ENCODE peak calls at places on chromosome 12, in six cellular contexts. One of them, this sample, is unnamed.

GRCh38 chr12:88339254-88339949 is 197.3 kb downstream of the TMTC3 start:
- DNase-seq in NCI-H1694 treated with DMSO at 0.1 percent for 48 hours: no peak
- DNase-seq in stimulated activated CD8-positive, alpha-beta memory T cell treated with anti-CD3 and anti-CD28 coated beads, Interleukin-4, amount 100 ng/mL, for 24 hours: no peak
- DNase-seq in activated CD4-positive, alpha-beta T cell treated with anti-CD3 and anti-CD28 coated beads, Interleukin-2, amount 50 U/mL, for 1 hour: no peak
- DNase-seq in activated gamma-delta T cell treated with anti-CD3 and anti-CD28 coated beads, Interleukin-2, amount 50 U/mL, for 16 hours: no peak
- DNase-seq in hypothalamus: no peak
- DNase-seq in this sample: no peak

GRCh38 chr12:103742349-103742784 is 98.7 kb downstream of the NT5DC3 start:
- DNase-seq in activated gamma-delta T cell treated with anti-CD3 and anti-CD28 coated beads, Interleukin-2, amount 50 U/mL, for 16 hours: no peak
- DNase-seq in stimulated activated CD8-positive, alpha-beta memory T cell treated with anti-CD3 and anti-CD28 coated beads, Interleukin-4, amount 100 ng/mL, for 24 hours: no peak
- DNase-seq in hypothalamus: no peak
- DNase-seq in NCI-H1694 treated with DMSO at 0.1 percent for 48 hours: peak
- DNase-seq in activated CD4-positive, alpha-beta T cell treated with anti-CD3 and anti-CD28 coated beads, Interleukin-2, amount 50 U/mL, for 1 hour: no peak
- DNase-seq in this sample: no peak

GRCh38 chr12:4979737-4980136 is 63.9 kb upstream of the KCNA5 start:
- DNase-seq in hypothalamus: no peak
- DNase-seq in activated CD4-positive, alpha-beta T cell treated with anti-CD3 and anti-CD28 coated beads, Interleukin-2, amount 50 U/mL, for 1 hour: no peak
- DNase-seq in stimulated activated CD8-positive, alpha-beta memory T cell treated with anti-CD3 and anti-CD28 coated beads, Interleukin-4, amount 100 ng/mL, for 24 hours: no peak
- DNase-seq in activated gamma-delta T cell treated with anti-CD3 and anti-CD28 coated beads, Interleukin-2, amount 50 U/mL, for 16 hours: no peak
- DNase-seq in NCI-H1694 treated with DMSO at 0.1 percent for 48 hours: no peak
- DNase-seq in this sample: no peak

GRCh38 chr12:132945806-132946506 is 10.2 kb downstream of the ZNF605 start:
- DNase-seq in hypothalamus: no peak
- DNase-seq in NCI-H1694 treated with DMSO at 0.1 percent for 48 hours: no peak
- DNase-seq in activated CD4-positive, alpha-beta T cell treated with anti-CD3 and anti-CD28 coated beads, Interleukin-2, amount 50 U/mL, for 1 hour: no peak
- DNase-seq in stimulated activated CD8-positive, alpha-beta memory T cell treated with anti-CD3 and anti-CD28 coated beads, Interleukin-4, amount 100 ng/mL, for 24 hours: no peak
- DNase-seq in activated gamma-delta T cell treated with anti-CD3 and anti-CD28 coated beads, Interleukin-2, amount 50 U/mL, for 16 hours: no peak
- DNase-seq in this sample: no peak

GRCh38 chr12:120495189-120495722 is 657 bp upstream of the DYNLL1 start:
- DNase-seq in stimulated activated CD8-positive, alpha-beta memory T cell treated with anti-CD3 and anti-CD28 coated beads, Interleukin-4, amount 100 ng/mL, for 24 hours: no peak
- DNase-seq in activated gamma-delta T cell treated with anti-CD3 and anti-CD28 coated beads, Interleukin-2, amount 50 U/mL, for 16 hours: no peak
- DNase-seq in activated CD4-positive, alpha-beta T cell treated with anti-CD3 and anti-CD28 coated beads, Interleukin-2, amount 50 U/mL, for 1 hour: no peak
- DNase-seq in NCI-H1694 treated with DMSO at 0.1 percent for 48 hours: no peak
- DNase-seq in hypothalamus: no peak
- DNase-seq in this sample: peak

GRCh38 chr12:120096671-120097202 is 19.8 kb downstream of the RAB35 start:
- DNase-seq in NCI-H1694 treated with DMSO at 0.1 percent for 48 hours: no peak
- DNase-seq in activated CD4-positive, alpha-beta T cell treated with anti-CD3 and anti-CD28 coated beads, Interleukin-2, amount 50 U/mL, for 1 hour: no peak
- DNase-seq in activated gamma-delta T cell treated with anti-CD3 and anti-CD28 coated beads, Interleukin-2, amount 50 U/mL, for 16 hours: no peak
- DNase-seq in stimulated activated CD8-positive, alpha-beta memory T cell treated with anti-CD3 and anti-CD28 coated beads, Interleukin-4, amount 100 ng/mL, for 24 hours: no peak
- DNase-seq in hypothalamus: no peak
- DNase-seq in this sample: no peak

GRCh38 chr12:85633491-85633890 is 202.7 kb downstream of the RASSF9 start:
- DNase-seq in activated CD4-positive, alpha-beta T cell treated with anti-CD3 and anti-CD28 coated beads, Interleukin-2, amount 50 U/mL, for 1 hour: no peak
- DNase-seq in hypothalamus: no peak
- DNase-seq in activated gamma-delta T cell treated with anti-CD3 and anti-CD28 coated beads, Interleukin-2, amount 50 U/mL, for 16 hours: no peak
- DNase-seq in NCI-H1694 treated with DMSO at 0.1 percent for 48 hours: no peak
- DNase-seq in stimulated activated CD8-positive, alpha-beta memory T cell treated with anti-CD3 and anti-CD28 coated beads, Interleukin-4, amount 100 ng/mL, for 24 hours: no peak
- DNase-seq in this sample: no peak

GRCh38 chr12:117167769-117168168 is 22.5 kb downstream of the FBXO21 start:
- DNase-seq in stimulated activated CD8-positive, alpha-beta memory T cell treated with anti-CD3 and anti-CD28 coated beads, Interleukin-4, amount 100 ng/mL, for 24 hours: no peak
- DNase-seq in activated gamma-delta T cell treated with anti-CD3 and anti-CD28 coated beads, Interleukin-2, amount 50 U/mL, for 16 hours: no peak
- DNase-seq in hypothalamus: no peak
- DNase-seq in activated CD4-positive, alpha-beta T cell treated with anti-CD3 and anti-CD28 coated beads, Interleukin-2, amount 50 U/mL, for 1 hour: no peak
- DNase-seq in NCI-H1694 treated with DMSO at 0.1 percent for 48 hours: no peak
- DNase-seq in this sample: no peak

GRCh38 chr12:26701604-26702215 is 131.3 kb downstream of the ITPR2 start:
- DNase-seq in NCI-H1694 treated with DMSO at 0.1 percent for 48 hours: peak
- DNase-seq in activated CD4-positive, alpha-beta T cell treated with anti-CD3 and anti-CD28 coated beads, Interleukin-2, amount 50 U/mL, for 1 hour: no peak
- DNase-seq in stimulated activated CD8-positive, alpha-beta memory T cell treated with anti-CD3 and anti-CD28 coated beads, Interleukin-4, amount 100 ng/mL, for 24 hours: no peak
- DNase-seq in hypothalamus: no peak
- DNase-seq in activated gamma-delta T cell treated with anti-CD3 and anti-CD28 coated beads, Interleukin-2, amount 50 U/mL, for 16 hours: no peak
- DNase-seq in this sample: peak

GRCh38 chr12:104358353-104359003 is 54.9 kb downstream of the EID3 start:
- DNase-seq in NCI-H1694 treated with DMSO at 0.1 percent for 48 hours: peak
- DNase-seq in activated gamma-delta T cell treated with anti-CD3 and anti-CD28 coated beads, Interleukin-2, amount 50 U/mL, for 16 hours: peak
- DNase-seq in hypothalamus: peak
- DNase-seq in activated CD4-positive, alpha-beta T cell treated with anti-CD3 and anti-CD28 coated beads, Interleukin-2, amount 50 U/mL, for 1 hour: peak
- DNase-seq in stimulated activated CD8-positive, alpha-beta memory T cell treated with anti-CD3 and anti-CD28 coated beads, Interleukin-4, amount 100 ng/mL, for 24 hours: peak
- DNase-seq in this sample: peak

GRCh38 chr12:6700646-6701051 is at the start of gene PIANP:
- DNase-seq in activated gamma-delta T cell treated with anti-CD3 and anti-CD28 coated beads, Interleukin-2, amount 50 U/mL, for 16 hours: no peak
- DNase-seq in NCI-H1694 treated with DMSO at 0.1 percent for 48 hours: peak
- DNase-seq in hypothalamus: no peak
- DNase-seq in activated CD4-positive, alpha-beta T cell treated with anti-CD3 and anti-CD28 coated beads, Interleukin-2, amount 50 U/mL, for 1 hour: peak
- DNase-seq in stimulated activated CD8-positive, alpha-beta memory T cell treated with anti-CD3 and anti-CD28 coated beads, Interleukin-4, amount 100 ng/mL, for 24 hours: no peak
- DNase-seq in this sample: peak

GRCh38 chr12:124321040-124321481 is 26.2 kb downstream of the RFLNA start:
- DNase-seq in stimulated activated CD8-positive, alpha-beta memory T cell treated with anti-CD3 and anti-CD28 coated beads, Interleukin-4, amount 100 ng/mL, for 24 hours: peak
- DNase-seq in NCI-H1694 treated with DMSO at 0.1 percent for 48 hours: no peak
- DNase-seq in hypothalamus: peak
- DNase-seq in activated CD4-positive, alpha-beta T cell treated with anti-CD3 and anti-CD28 coated beads, Interleukin-2, amount 50 U/mL, for 1 hour: peak
- DNase-seq in activated gamma-delta T cell treated with anti-CD3 and anti-CD28 coated beads, Interleukin-2, amount 50 U/mL, for 16 hours: peak
- DNase-seq in this sample: peak

GRCh38 chr12:51932218-51933076 is 19.1 kb upstream of the ACVR1B start:
- DNase-seq in hypothalamus: no peak
- DNase-seq in stimulated activated CD8-positive, alpha-beta memory T cell treated with anti-CD3 and anti-CD28 coated beads, Interleukin-4, amount 100 ng/mL, for 24 hours: no peak
- DNase-seq in activated CD4-positive, alpha-beta T cell treated with anti-CD3 and anti-CD28 coated beads, Interleukin-2, amount 50 U/mL, for 1 hour: no peak
- DNase-seq in NCI-H1694 treated with DMSO at 0.1 percent for 48 hours: no peak
- DNase-seq in activated gamma-delta T cell treated with anti-CD3 and anti-CD28 coated beads, Interleukin-2, amount 50 U/mL, for 16 hours: no peak
- DNase-seq in this sample: no peak

GRCh38 chr12:89999699-90000505 is 291.3 kb upstream of the ATP2B1 start:
- DNase-seq in activated CD4-positive, alpha-beta T cell treated with anti-CD3 and anti-CD28 coated beads, Interleukin-2, amount 50 U/mL, for 1 hour: no peak
- DNase-seq in stimulated activated CD8-positive, alpha-beta memory T cell treated with anti-CD3 and anti-CD28 coated beads, Interleukin-4, amount 100 ng/mL, for 24 hours: no peak
- DNase-seq in activated gamma-delta T cell treated with anti-CD3 and anti-CD28 coated beads, Interleukin-2, amount 50 U/mL, for 16 hours: no peak
- DNase-seq in NCI-H1694 treated with DMSO at 0.1 percent for 48 hours: no peak
- DNase-seq in hypothalamus: no peak
- DNase-seq in this sample: no peak

GRCh38 chr12:131112016-131112415 is 158.3 kb downstream of the ADGRD1 start:
- DNase-seq in NCI-H1694 treated with DMSO at 0.1 percent for 48 hours: no peak
- DNase-seq in activated gamma-delta T cell treated with anti-CD3 and anti-CD28 coated beads, Interleukin-2, amount 50 U/mL, for 16 hours: no peak
- DNase-seq in activated CD4-positive, alpha-beta T cell treated with anti-CD3 and anti-CD28 coated beads, Interleukin-2, amount 50 U/mL, for 1 hour: no peak
- DNase-seq in stimulated activated CD8-positive, alpha-beta memory T cell treated with anti-CD3 and anti-CD28 coated beads, Interleukin-4, amount 100 ng/mL, for 24 hours: no peak
- DNase-seq in hypothalamus: no peak
- DNase-seq in this sample: no peak

GRCh38 chr12:116774020-116774419 is 35.9 kb downstream of the RNFT2 start:
- DNase-seq in stimulated activated CD8-positive, alpha-beta memory T cell treated with anti-CD3 and anti-CD28 coated beads, Interleukin-4, amount 100 ng/mL, for 24 hours: no peak
- DNase-seq in NCI-H1694 treated with DMSO at 0.1 percent for 48 hours: no peak
- DNase-seq in hypothalamus: no peak
- DNase-seq in activated CD4-positive, alpha-beta T cell treated with anti-CD3 and anti-CD28 coated beads, Interleukin-2, amount 50 U/mL, for 1 hour: no peak
- DNase-seq in activated gamma-delta T cell treated with anti-CD3 and anti-CD28 coated beads, Interleukin-2, amount 50 U/mL, for 16 hours: no peak
- DNase-seq in this sample: no peak

GRCh38 chr12:94207467-94208432 is 59.4 kb downstream of the PLXNC1 start:
- DNase-seq in NCI-H1694 treated with DMSO at 0.1 percent for 48 hours: no peak
- DNase-seq in stimulated activated CD8-positive, alpha-beta memory T cell treated with anti-CD3 and anti-CD28 coated beads, Interleukin-4, amount 100 ng/mL, for 24 hours: peak
- DNase-seq in activated CD4-positive, alpha-beta T cell treated with anti-CD3 and anti-CD28 coated beads, Interleukin-2, amount 50 U/mL, for 1 hour: peak
- DNase-seq in hypothalamus: no peak
- DNase-seq in activated gamma-delta T cell treated with anti-CD3 and anti-CD28 coated beads, Interleukin-2, amount 50 U/mL, for 16 hours: peak
- DNase-seq in this sample: no peak

GRCh38 chr12:79327465-79327864 is 363.3 kb downstream of the PAWR start:
- DNase-seq in NCI-H1694 treated with DMSO at 0.1 percent for 48 hours: no peak
- DNase-seq in stimulated activated CD8-positive, alpha-beta memory T cell treated with anti-CD3 and anti-CD28 coated beads, Interleukin-4, amount 100 ng/mL, for 24 hours: no peak
- DNase-seq in hypothalamus: no peak
- DNase-seq in activated CD4-positive, alpha-beta T cell treated with anti-CD3 and anti-CD28 coated beads, Interleukin-2, amount 50 U/mL, for 1 hour: no peak
- DNase-seq in activated gamma-delta T cell treated with anti-CD3 and anti-CD28 coated beads, Interleukin-2, amount 50 U/mL, for 16 hours: no peak
- DNase-seq in this sample: no peak

GRCh38 chr12:108793756-108794441 is 62.6 kb upstream of the CORO1C start:
- DNase-seq in NCI-H1694 treated with DMSO at 0.1 percent for 48 hours: no peak
- DNase-seq in activated gamma-delta T cell treated with anti-CD3 and anti-CD28 coated beads, Interleukin-2, amount 50 U/mL, for 16 hours: no peak
- DNase-seq in stimulated activated CD8-positive, alpha-beta memory T cell treated with anti-CD3 and anti-CD28 coated beads, Interleukin-4, amount 100 ng/mL, for 24 hours: no peak
- DNase-seq in hypothalamus: no peak
- DNase-seq in activated CD4-positive, alpha-beta T cell treated with anti-CD3 and anti-CD28 coated beads, Interleukin-2, amount 50 U/mL, for 1 hour: no peak
- DNase-seq in this sample: no peak

GRCh38 chr12:116427200-116427932 is 131.8 kb upstream of the MAP1LC3B2 start:
- DNase-seq in activated CD4-positive, alpha-beta T cell treated with anti-CD3 and anti-CD28 coated beads, Interleukin-2, amount 50 U/mL, for 1 hour: no peak
- DNase-seq in activated gamma-delta T cell treated with anti-CD3 and anti-CD28 coated beads, Interleukin-2, amount 50 U/mL, for 16 hours: no peak
- DNase-seq in NCI-H1694 treated with DMSO at 0.1 percent for 48 hours: no peak
- DNase-seq in hypothalamus: no peak
- DNase-seq in stimulated activated CD8-positive, alpha-beta memory T cell treated with anti-CD3 and anti-CD28 coated beads, Interleukin-4, amount 100 ng/mL, for 24 hours: no peak
- DNase-seq in this sample: peak

GRCh38 chr12:59067068-59067467 is 146.8 kb upstream of the LRIG3 start:
- DNase-seq in activated CD4-positive, alpha-beta T cell treated with anti-CD3 and anti-CD28 coated beads, Interleukin-2, amount 50 U/mL, for 1 hour: no peak
- DNase-seq in activated gamma-delta T cell treated with anti-CD3 and anti-CD28 coated beads, Interleukin-2, amount 50 U/mL, for 16 hours: no peak
- DNase-seq in hypothalamus: no peak
- DNase-seq in NCI-H1694 treated with DMSO at 0.1 percent for 48 hours: no peak
- DNase-seq in stimulated activated CD8-positive, alpha-beta memory T cell treated with anti-CD3 and anti-CD28 coated beads, Interleukin-4, amount 100 ng/mL, for 24 hours: no peak
- DNase-seq in this sample: no peak

GRCh38 chr12:47741340-47741703 is 16.0 kb upstream of the ENDOU start:
- DNase-seq in activated gamma-delta T cell treated with anti-CD3 and anti-CD28 coated beads, Interleukin-2, amount 50 U/mL, for 16 hours: peak
- DNase-seq in activated CD4-positive, alpha-beta T cell treated with anti-CD3 and anti-CD28 coated beads, Interleukin-2, amount 50 U/mL, for 1 hour: peak
- DNase-seq in hypothalamus: peak
- DNase-seq in stimulated activated CD8-positive, alpha-beta memory T cell treated with anti-CD3 and anti-CD28 coated beads, Interleukin-4, amount 100 ng/mL, for 24 hours: peak
- DNase-seq in NCI-H1694 treated with DMSO at 0.1 percent for 48 hours: peak
- DNase-seq in this sample: no peak

GRCh38 chr12:91804533-91804932 is 341.1 kb downstream of the BTG1 start:
- DNase-seq in activated gamma-delta T cell treated with anti-CD3 and anti-CD28 coated beads, Interleukin-2, amount 50 U/mL, for 16 hours: no peak
- DNase-seq in NCI-H1694 treated with DMSO at 0.1 percent for 48 hours: no peak
- DNase-seq in activated CD4-positive, alpha-beta T cell treated with anti-CD3 and anti-CD28 coated beads, Interleukin-2, amount 50 U/mL, for 1 hour: no peak
- DNase-seq in stimulated activated CD8-positive, alpha-beta memory T cell treated with anti-CD3 and anti-CD28 coated beads, Interleukin-4, amount 100 ng/mL, for 24 hours: no peak
- DNase-seq in hypothalamus: no peak
- DNase-seq in this sample: no peak

GRCh38 chr12:19547258-19547657 is 108.0 kb downstream of the AEBP2 start:
- DNase-seq in activated CD4-positive, alpha-beta T cell treated with anti-CD3 and anti-CD28 coated beads, Interleukin-2, amount 50 U/mL, for 1 hour: no peak
- DNase-seq in stimulated activated CD8-positive, alpha-beta memory T cell treated with anti-CD3 and anti-CD28 coated beads, Interleukin-4, amount 100 ng/mL, for 24 hours: no peak
- DNase-seq in NCI-H1694 treated with DMSO at 0.1 percent for 48 hours: no peak
- DNase-seq in hypothalamus: no peak
- DNase-seq in activated gamma-delta T cell treated with anti-CD3 and anti-CD28 coated beads, Interleukin-2, amount 50 U/mL, for 16 hours: no peak
- DNase-seq in this sample: no peak

GRCh38 chr12:113475451-113476085 is 3.9 kb upstream of the LHX5 start:
- DNase-seq in hypothalamus: no peak
- DNase-seq in activated CD4-positive, alpha-beta T cell treated with anti-CD3 and anti-CD28 coated beads, Interleukin-2, amount 50 U/mL, for 1 hour: no peak
- DNase-seq in stimulated activated CD8-positive, alpha-beta memory T cell treated with anti-CD3 and anti-CD28 coated beads, Interleukin-4, amount 100 ng/mL, for 24 hours: no peak
- DNase-seq in NCI-H1694 treated with DMSO at 0.1 percent for 48 hours: no peak
- DNase-seq in activated gamma-delta T cell treated with anti-CD3 and anti-CD28 coated beads, Interleukin-2, amount 50 U/mL, for 16 hours: no peak
- DNase-seq in this sample: peak

GRCh38 chr12:124625867-124626675 is 58.7 kb upstream of the NCOR2 start:
- DNase-seq in stimulated activated CD8-positive, alpha-beta memory T cell treated with anti-CD3 and anti-CD28 coated beads, Interleukin-4, amount 100 ng/mL, for 24 hours: no peak
- DNase-seq in activated gamma-delta T cell treated with anti-CD3 and anti-CD28 coated beads, Interleukin-2, amount 50 U/mL, for 16 hours: no peak
- DNase-seq in activated CD4-positive, alpha-beta T cell treated with anti-CD3 and anti-CD28 coated beads, Interleukin-2, amount 50 U/mL, for 1 hour: no peak
- DNase-seq in hypothalamus: no peak
- DNase-seq in NCI-H1694 treated with DMSO at 0.1 percent for 48 hours: no peak
- DNase-seq in this sample: no peak

GRCh38 chr12:42968426-42968825 is 378.9 kb upstream of the PRICKLE1 start:
- DNase-seq in activated CD4-positive, alpha-beta T cell treated with anti-CD3 and anti-CD28 coated beads, Interleukin-2, amount 50 U/mL, for 1 hour: no peak
- DNase-seq in NCI-H1694 treated with DMSO at 0.1 percent for 48 hours: no peak
- DNase-seq in stimulated activated CD8-positive, alpha-beta memory T cell treated with anti-CD3 and anti-CD28 coated beads, Interleukin-4, amount 100 ng/mL, for 24 hours: no peak
- DNase-seq in activated gamma-delta T cell treated with anti-CD3 and anti-CD28 coated beads, Interleukin-2, amount 50 U/mL, for 16 hours: no peak
- DNase-seq in hypothalamus: no peak
- DNase-seq in this sample: no peak

GRCh38 chr12:98894412-98895085 is 249.5 kb downstream of the APAF1 start:
- DNase-seq in NCI-H1694 treated with DMSO at 0.1 percent for 48 hours: peak
- DNase-seq in hypothalamus: peak
- DNase-seq in stimulated activated CD8-positive, alpha-beta memory T cell treated with anti-CD3 and anti-CD28 coated beads, Interleukin-4, amount 100 ng/mL, for 24 hours: no peak
- DNase-seq in activated gamma-delta T cell treated with anti-CD3 and anti-CD28 coated beads, Interleukin-2, amount 50 U/mL, for 16 hours: no peak
- DNase-seq in activated CD4-positive, alpha-beta T cell treated with anti-CD3 and anti-CD28 coated beads, Interleukin-2, amount 50 U/mL, for 1 hour: no peak
- DNase-seq in this sample: peak

GRCh38 chr12:50764116-50764860 is 387 bp downstream of the ATF1 start:
- DNase-seq in activated gamma-delta T cell treated with anti-CD3 and anti-CD28 coated beads, Interleukin-2, amount 50 U/mL, for 16 hours: peak
- DNase-seq in hypothalamus: peak
- DNase-seq in stimulated activated CD8-positive, alpha-beta memory T cell treated with anti-CD3 and anti-CD28 coated beads, Interleukin-4, amount 100 ng/mL, for 24 hours: peak
- DNase-seq in NCI-H1694 treated with DMSO at 0.1 percent for 48 hours: peak
- DNase-seq in activated CD4-positive, alpha-beta T cell treated with anti-CD3 and anti-CD28 coated beads, Interleukin-2, amount 50 U/mL, for 1 hour: peak
- DNase-seq in this sample: peak

GRCh38 chr12:65533177-65533883 is 254.8 kb downstream of the MSRB3 start:
- DNase-seq in stimulated activated CD8-positive, alpha-beta memory T cell treated with anti-CD3 and anti-CD28 coated beads, Interleukin-4, amount 100 ng/mL, for 24 hours: no peak
- DNase-seq in activated CD4-positive, alpha-beta T cell treated with anti-CD3 and anti-CD28 coated beads, Interleukin-2, amount 50 U/mL, for 1 hour: no peak
- DNase-seq in hypothalamus: no peak
- DNase-seq in activated gamma-delta T cell treated with anti-CD3 and anti-CD28 coated beads, Interleukin-2, amount 50 U/mL, for 16 hours: no peak
- DNase-seq in NCI-H1694 treated with DMSO at 0.1 percent for 48 hours: no peak
- DNase-seq in this sample: no peak

GRCh38 chr12:46357438-46358324 is 14.9 kb downstream of the SLC38A2 start:
- DNase-seq in hypothalamus: no peak
- DNase-seq in NCI-H1694 treated with DMSO at 0.1 percent for 48 hours: no peak
- DNase-seq in activated CD4-positive, alpha-beta T cell treated with anti-CD3 and anti-CD28 coated beads, Interleukin-2, amount 50 U/mL, for 1 hour: no peak
- DNase-seq in activated gamma-delta T cell treated with anti-CD3 and anti-CD28 coated beads, Interleukin-2, amount 50 U/mL, for 16 hours: no peak
- DNase-seq in stimulated activated CD8-positive, alpha-beta memory T cell treated with anti-CD3 and anti-CD28 coated beads, Interleukin-4, amount 100 ng/mL, for 24 hours: no peak
- DNase-seq in this sample: no peak

GRCh38 chr12:57223191-57224165 is 6.0 kb upstream of the SHMT2 start:
- DNase-seq in stimulated activated CD8-positive, alpha-beta memory T cell treated with anti-CD3 and anti-CD28 coated beads, Interleukin-4, amount 100 ng/mL, for 24 hours: no peak
- DNase-seq in NCI-H1694 treated with DMSO at 0.1 percent for 48 hours: no peak
- DNase-seq in hypothalamus: no peak
- DNase-seq in activated gamma-delta T cell treated with anti-CD3 and anti-CD28 coated beads, Interleukin-2, amount 50 U/mL, for 16 hours: peak
- DNase-seq in activated CD4-positive, alpha-beta T cell treated with anti-CD3 and anti-CD28 coated beads, Interleukin-2, amount 50 U/mL, for 1 hour: no peak
- DNase-seq in this sample: no peak

GRCh38 chr12:115132906-115133305 is 448.9 kb upstream of the TBX3 start:
- DNase-seq in activated CD4-positive, alpha-beta T cell treated with anti-CD3 and anti-CD28 coated beads, Interleukin-2, amount 50 U/mL, for 1 hour: no peak
- DNase-seq in hypothalamus: no peak
- DNase-seq in NCI-H1694 treated with DMSO at 0.1 percent for 48 hours: no peak
- DNase-seq in activated gamma-delta T cell treated with anti-CD3 and anti-CD28 coated beads, Interleukin-2, amount 50 U/mL, for 16 hours: no peak
- DNase-seq in stimulated activated CD8-positive, alpha-beta memory T cell treated with anti-CD3 and anti-CD28 coated beads, Interleukin-4, amount 100 ng/mL, for 24 hours: no peak
- DNase-seq in this sample: no peak

GRCh38 chr12:121812320-121812871 is 8.6 kb downstream of the SETD1B start:
- DNase-seq in activated gamma-delta T cell treated with anti-CD3 and anti-CD28 coated beads, Interleukin-2, amount 50 U/mL, for 16 hours: no peak
- DNase-seq in stimulated activated CD8-positive, alpha-beta memory T cell treated with anti-CD3 and anti-CD28 coated beads, Interleukin-4, amount 100 ng/mL, for 24 hours: no peak
- DNase-seq in NCI-H1694 treated with DMSO at 0.1 percent for 48 hours: no peak
- DNase-seq in activated CD4-positive, alpha-beta T cell treated with anti-CD3 and anti-CD28 coated beads, Interleukin-2, amount 50 U/mL, for 1 hour: no peak
- DNase-seq in hypothalamus: peak
- DNase-seq in this sample: peak

GRCh38 chr12:132056320-132056719 is 87.8 kb downstream of the DDX51 start:
- DNase-seq in NCI-H1694 treated with DMSO at 0.1 percent for 48 hours: no peak
- DNase-seq in hypothalamus: no peak
- DNase-seq in activated gamma-delta T cell treated with anti-CD3 and anti-CD28 coated beads, Interleukin-2, amount 50 U/mL, for 16 hours: no peak
- DNase-seq in stimulated activated CD8-positive, alpha-beta memory T cell treated with anti-CD3 and anti-CD28 coated beads, Interleukin-4, amount 100 ng/mL, for 24 hours: no peak
- DNase-seq in activated CD4-positive, alpha-beta T cell treated with anti-CD3 and anti-CD28 coated beads, Interleukin-2, amount 50 U/mL, for 1 hour: no peak
- DNase-seq in this sample: no peak

GRCh38 chr12:33484161-33484560 is 44.5 kb upstream of the SYT10 start:
- DNase-seq in activated CD4-positive, alpha-beta T cell treated with anti-CD3 and anti-CD28 coated beads, Interleukin-2, amount 50 U/mL, for 1 hour: no peak
- DNase-seq in activated gamma-delta T cell treated with anti-CD3 and anti-CD28 coated beads, Interleukin-2, amount 50 U/mL, for 16 hours: no peak
- DNase-seq in NCI-H1694 treated with DMSO at 0.1 percent for 48 hours: no peak
- DNase-seq in stimulated activated CD8-positive, alpha-beta memory T cell treated with anti-CD3 and anti-CD28 coated beads, Interleukin-4, amount 100 ng/mL, for 24 hours: no peak
- DNase-seq in hypothalamus: no peak
- DNase-seq in this sample: no peak

GRCh38 chr12:101407054-101407437 is 526 bp downstream of the ARL1 start:
- DNase-seq in stimulated activated CD8-positive, alpha-beta memory T cell treated with anti-CD3 and anti-CD28 coated beads, Interleukin-4, amount 100 ng/mL, for 24 hours: no peak
- DNase-seq in NCI-H1694 treated with DMSO at 0.1 percent for 48 hours: no peak
- DNase-seq in hypothalamus: no peak
- DNase-seq in activated CD4-positive, alpha-beta T cell treated with anti-CD3 and anti-CD28 coated beads, Interleukin-2, amount 50 U/mL, for 1 hour: peak
- DNase-seq in activated gamma-delta T cell treated with anti-CD3 and anti-CD28 coated beads, Interleukin-2, amount 50 U/mL, for 16 hours: no peak
- DNase-seq in this sample: peak

GRCh38 chr12:80222261-80222660 is 122.9 kb downstream of the OTOGL start:
- DNase-seq in stimulated activated CD8-positive, alpha-beta memory T cell treated with anti-CD3 and anti-CD28 coated beads, Interleukin-4, amount 100 ng/mL, for 24 hours: no peak
- DNase-seq in hypothalamus: no peak
- DNase-seq in activated gamma-delta T cell treated with anti-CD3 and anti-CD28 coated beads, Interleukin-2, amount 50 U/mL, for 16 hours: no peak
- DNase-seq in activated CD4-positive, alpha-beta T cell treated with anti-CD3 and anti-CD28 coated beads, Interleukin-2, amount 50 U/mL, for 1 hour: no peak
- DNase-seq in NCI-H1694 treated with DMSO at 0.1 percent for 48 hours: no peak
- DNase-seq in this sample: no peak

GRCh38 chr12:84694111-84694510 is 218.5 kb downstream of the SLC6A15 start:
- DNase-seq in NCI-H1694 treated with DMSO at 0.1 percent for 48 hours: peak
- DNase-seq in stimulated activated CD8-positive, alpha-beta memory T cell treated with anti-CD3 and anti-CD28 coated beads, Interleukin-4, amount 100 ng/mL, for 24 hours: no peak
- DNase-seq in hypothalamus: no peak
- DNase-seq in activated gamma-delta T cell treated with anti-CD3 and anti-CD28 coated beads, Interleukin-2, amount 50 U/mL, for 16 hours: no peak
- DNase-seq in activated CD4-positive, alpha-beta T cell treated with anti-CD3 and anti-CD28 coated beads, Interleukin-2, amount 50 U/mL, for 1 hour: no peak
- DNase-seq in this sample: no peak

This sample was measured in neural progenitor cell.